ENCODE peak calls at places on chromosomes 12 and 14, in four cellular contexts. B is B cell, Y is HEK293T, W is nucleus accumbens. G is an unnamed sample.

GRCh38 chr14:60650382-60650961 is 1.2 kb upstream of the SIX1 start:
- DNase-seq in B (no peak), W (no peak), Y (no peak), G (no peak)

GRCh38 chr14:32571995-32572866 is 243.1 kb downstream of the AKAP6 start:
- DNase-seq in Y (no peak), B (no peak), W (no peak), G (no peak)

GRCh38 chr12:92136883-92137582 is 8.6 kb downstream of the BTG1 start:
- DNase-seq in Y (no peak), W (no peak), B (no peak), G (no peak)

GRCh38 chr12:124395986-124396385 is 101.1 kb downstream of the RFLNA start:
- DNase-seq in Y (no peak), B (no peak), W (no peak), G (peak; percentile 66)

GRCh38 chr14:68951800-68952540 is 27.1 kb downstream of the ACTN1 start:
- DNase-seq in Y (no peak), B (no peak), W (no peak), G (no peak)

GRCh38 chr12:26292596-26292995 is 97.2 kb downstream of the SSPN start:
- DNase-seq in W (no peak), B (no peak), Y (no peak), G (no peak)

GRCh38 chr12:119691202-119691846 is 23.4 kb downstream of the PRKAB1 start:
- DNase-seq in W (no peak), Y (no peak), B (no peak), G (no peak)

GRCh38 chr14:90530523-90530922 is 133.7 kb downstream of the CALM1 start:
- DNase-seq in W (no peak), B (no peak), Y (no peak), G (no peak)

GRCh38 chr12:122855985-122856831 is 21.0 kb downstream of the HIP1R start:
- DNase-seq in Y (no peak), B (peak; percentile 56), W (no peak), G (peak; percentile 84)

GRCh38 chr14:75430526-75430925 is 2.7 kb downstream of the JDP2 start:
- DNase-seq in W (no peak), Y (no peak), B (no peak), G (peak; percentile 31)

GRCh38 chr14:25833341-25834121 is 764.3 kb downstream of the NOVA1 start:
- DNase-seq in W (peak; percentile 21), B (no peak), Y (peak; percentile 53), G (peak; percentile 18)

GRCh38 chr12:6603095-6603567 is 4.0 kb downstream of the CHD4 start:
- DNase-seq in Y (no peak), W (no peak), B (peak; percentile 39), G (no peak)

GRCh38 chr12:51692016-51692415 is 101.0 kb downstream of the SCN8A start:
- DNase-seq in Y (no peak), B (no peak), W (no peak), G (no peak)

GRCh38 chr12:52839706-52840105 is 5.6 kb upstream of the KRT79 start:
- DNase-seq in W (no peak), B (no peak), Y (no peak), G (no peak)

GRCh38 chr12:3015356-3015755 is 56.2 kb downstream of the TEAD4 start:
- DNase-seq in Y (no peak), B (no peak), W (no peak), G (no peak)

GRCh38 chr14:49960453-49960852 is 67.6 kb downstream of the ARF6 start:
- DNase-seq in Y (no peak), B (no peak), W (no peak), G (no peak)

GRCh38 chr12:96120359-96121100 is 73.6 kb upstream of the ELK3 start:
- DNase-seq in W (no peak), B (peak; percentile 56), Y (peak; percentile 37), G (no peak)

GRCh38 chr14:101780887-101781239 is 19.4 kb downstream of the PPP2R5C start:
- DNase-seq in W (no peak), B (peak; percentile 26), Y (no peak), G (no peak)

GRCh38 chr12:27822076-27822712 is 42.2 kb upstream of the MANSC4 start:
- DNase-seq in W (no peak), Y (no peak), B (no peak), G (no peak)

GRCh38 chr14:29896354-29896768 is 31.3 kb downstream of the PRKD1 start:
- DNase-seq in B (no peak), Y (no peak), W (no peak), G (no peak)

GRCh38 chr12:94941440-94941862 is 62.0 kb downstream of the NDUFA12 start:
- DNase-seq in W (no peak), B (no peak), Y (no peak), G (peak; percentile 77)

GRCh38 chr12:54622463-54623183 is 12.1 kb downstream of the LACRT start:
- DNase-seq in Y (no peak), B (no peak), W (no peak), G (no peak)

G was measured in posterior cingulate gyrus.